ENCODE peak calls at places on chromosomes 6 and 20, in seven cellular contexts. U is LoVo, M is adipocyte, N is left colon, H is prostate gland, J is cardiac fibroblast, I is D341Med. T is an unnamed sample.

GRCh38 chr20:1803216-1804128 is 91.7 kb upstream of the SIRPA start:
- DNase-seq in H (peak; percentile 37), U (no peak), J (peak; percentile 71), I (peak; percentile 57), M (peak; percentile 70), N (peak; percentile 74), T (peak; percentile 25)

GRCh38 chr20:19396466-19397081 is 184.1 kb downstream of the SLC24A3 start:
- DNase-seq in N (no peak), I (no peak), U (no peak), H (no peak), J (no peak), M (peak; percentile 27), T (no peak)

GRCh38 chr6:1792989-1793388 is 183.3 kb downstream of the FOXC1 start:
- DNase-seq in I (peak; percentile 55), H (no peak), N (no peak), J (peak; percentile 25), U (peak; percentile 43), M (no peak), T (no peak)

GRCh38 chr20:33568378-33569289 is 78.7 kb downstream of the CBFA2T2 start:
- DNase-seq in U (no peak), I (peak; percentile 87), M (peak; percentile 29), H (no peak), J (peak; percentile 27), N (no peak), T (peak; percentile 92)

GRCh38 chr20:45266977-45267376 is 12.6 kb upstream of the SLPI start:
- DNase-seq in H (no peak), U (no peak), I (no peak), M (no peak), J (no peak), N (no peak), T (no peak)

GRCh38 chr6:167481527-167481926 is 156.6 kb downstream of the TTLL2 start:
- DNase-seq in U (no peak), N (no peak), H (no peak), M (no peak), I (no peak), J (no peak), T (no peak)

GRCh38 chr6:19991176-19991575 is 154.0 kb downstream of the ID4 start:
- DNase-seq in J (no peak), N (no peak), H (no peak), U (no peak), M (no peak), I (no peak), T (no peak)

GRCh38 chr6:146028250-146028789 is 542 bp upstream of the GRM1 start:
- DNase-seq in H (peak; percentile 20), J (peak; percentile 68), I (peak; percentile 37), U (peak; percentile 50), M (peak; percentile 78), N (peak; percentile 70), T (no peak)

GRCh38 chr6:107769053-107769658 is 55.0 kb downstream of the SCML4 start:
- DNase-seq in J (no peak), I (no peak), H (no peak), M (no peak), U (no peak), N (no peak), T (no peak)

GRCh38 chr6:44431118-44431725 is 43.7 kb downstream of the CDC5L start:
- DNase-seq in H (peak; percentile 29), N (peak; percentile 57), M (peak; percentile 84), I (peak; percentile 50), J (peak; percentile 79), U (peak; percentile 41), T (peak; percentile 10)

GRCh38 chr20:44979090-44979621 is 12.8 kb downstream of the STK4 start:
- DNase-seq in U (no peak), J (peak; percentile 51), N (no peak), I (no peak), M (no peak), H (peak; percentile 29), T (no peak)

GRCh38 chr6:158367824-158368223 is 55.6 kb downstream of the TULP4 start:
- DNase-seq in M (no peak), J (no peak), I (no peak), N (no peak), U (no peak), H (no peak), T (no peak)

GRCh38 chr6:34110610-34111009 is 35.3 kb downstream of the GRM4 start:
- DNase-seq in H (no peak), I (no peak), U (no peak), J (no peak), N (no peak), M (no peak), T (no peak)

GRCh38 chr6:112800916-112801315 is 453.8 kb downstream of the RFPL4B start:
- DNase-seq in J (no peak), N (no peak), I (no peak), U (no peak), M (no peak), H (no peak), T (no peak)

GRCh38 chr6:148521586-148521985 is 178.9 kb downstream of the SASH1 start:
- DNase-seq in J (peak; percentile 57), M (peak; percentile 78), I (no peak), N (no peak), U (no peak), H (no peak), T (no peak)

GRCh38 chr20:43767686-43768474 is 41.1 kb upstream of the GTSF1L start:
- DNase-seq in I (no peak), J (peak; percentile 50), M (peak; percentile 44), N (no peak), H (no peak), U (no peak), T (no peak)

GRCh38 chr6:40999498-41000070 is 39.4 kb downstream of the UNC5CL start:
- DNase-seq in N (peak; percentile 56), H (peak; percentile 11), I (peak; percentile 42), J (peak; percentile 78), M (no peak), U (peak; percentile 9), T (no peak)

GRCh38 chr6:71250050-71250689 is 38.4 kb upstream of the OGFRL1 start:
- DNase-seq in N (no peak), I (no peak), H (no peak), U (no peak), M (peak; percentile 89), J (peak; percentile 93), T (no peak)

GRCh38 chr20:38245753-38246152 is 14.8 kb downstream of the KIAA1755 start:
- DNase-seq in N (no peak), M (no peak), U (no peak), H (peak; percentile 18), I (no peak), J (no peak), T (no peak)

GRCh38 chr6:27669798-27670301 is 196.9 kb upstream of the ZNF184 start:
- DNase-seq in M (peak; percentile 19), J (no peak), N (no peak), U (no peak), I (peak; percentile 36), H (no peak), T (no peak)

GRCh38 chr6:53703047-53703446 is 37.5 kb upstream of the KLHL31 start:
- DNase-seq in U (no peak), H (no peak), N (no peak), M (no peak), J (no peak), I (no peak), T (no peak)

GRCh38 chr6:165008971-165009370 is 300.4 kb downstream of the C6orf118 start:
- DNase-seq in U (no peak), H (no peak), I (no peak), J (no peak), N (no peak), M (no peak), T (no peak)

GRCh38 chr6:22582806-22583205 is 13.4 kb downstream of the HDGFL1 start:
- DNase-seq in I (no peak), U (no peak), J (peak; percentile 31), N (no peak), H (no peak), M (peak; percentile 31), T (no peak)

GRCh38 chr20:61031101-61031830 is 220.8 kb upstream of the CDH4 start:
- DNase-seq in I (no peak), M (no peak), H (no peak), N (no peak), U (no peak), J (no peak), T (no peak)

GRCh38 chr6:73790572-73790971 is 94.6 kb downstream of the CD109 start:
- DNase-seq in I (no peak), J (no peak), U (no peak), N (no peak), H (no peak), M (no peak), T (no peak)

GRCh38 chr6:159168536-159169192 is 536 bp upstream of the FNDC1 start:
- DNase-seq in U (no peak), I (peak; percentile 33), H (no peak), J (peak; percentile 53), N (peak; percentile 46), M (no peak), T (peak; percentile 35)

GRCh38 chr6:139149383-139149782 is 14.5 kb downstream of the HECA start:
- DNase-seq in N (no peak), I (no peak), M (no peak), J (no peak), U (no peak), H (no peak), T (no peak)

GRCh38 chr20:52619101-52619500 is 353.1 kb upstream of the TSHZ2 start:
- DNase-seq in N (no peak), J (no peak), I (no peak), U (no peak), M (no peak), H (no peak), T (no peak)

GRCh38 chr6:157461000-157461915 is 80.3 kb downstream of the ZDHHC14 start:
- DNase-seq in M (no peak), J (peak; percentile 29), N (no peak), H (no peak), I (no peak), U (no peak), T (no peak)